ENCODE peak calls at places on chromosome 14, in ten cellular contexts. V, Q, X, R, E, M, K, B, P and T are unnamed samples.

GRCh38 chr14:102795060-102795925 is 18.0 kb downstream of the TRAF3 start:
- DNase-seq in V (no peak), Q (peak), X (no peak), R (peak), E (peak), M (no peak), K (peak), B (peak), P (peak), T (peak)

GRCh38 chr14:96455588-96455987 is 46.6 kb upstream of the PAPOLA start:
- DNase-seq in V (no peak), Q (no peak), X (no peak), R (no peak), E (no peak), M (no peak), K (peak), B (no peak), P (no peak), T (no peak)

GRCh38 chr14:98931911-98932310 is 340.1 kb downstream of the BCL11B start:
- DNase-seq in V (peak), Q (no peak), X (peak), R (no peak), E (peak), M (no peak), K (no peak), B (peak), P (no peak), T (no peak)

GRCh38 chr14:100619382-100620305 is 32.4 kb upstream of the BEGAIN start:
- DNase-seq in V (no peak), Q (no peak), X (no peak), R (no peak), E (no peak), M (no peak), K (no peak), B (no peak), P (no peak), T (no peak)

GRCh38 chr14:55094630-55095157 is 34.4 kb upstream of the LGALS3 start:
- DNase-seq in V (no peak), Q (no peak), X (no peak), R (no peak), E (no peak), M (no peak), K (peak), B (no peak), P (no peak), T (no peak)

GRCh38 chr14:90454041-90455000 is 57.5 kb downstream of the CALM1 start:
- DNase-seq in V (no peak), Q (peak), X (no peak), R (no peak), E (no peak), M (peak), K (no peak), B (peak), P (no peak), T (peak)

GRCh38 chr14:104372390-104373054 is 207.0 kb upstream of the C14orf180 start:
- DNase-seq in V (no peak), Q (no peak), X (no peak), R (no peak), E (no peak), M (no peak), K (no peak), B (no peak), P (no peak), T (no peak)

GRCh38 chr14:69013943-69014782 is 35.1 kb upstream of the ACTN1 start:
- DNase-seq in V (no peak), Q (peak), X (no peak), R (no peak), E (no peak), M (peak), K (no peak), B (peak), P (peak), T (peak)

GRCh38 chr14:85572845-85573244 is 42.9 kb downstream of the FLRT2 start:
- DNase-seq in V (no peak), Q (peak), X (no peak), R (no peak), E (no peak), M (no peak), K (peak), B (no peak), P (peak), T (peak)

GRCh38 chr14:86086962-86087361 is 557.0 kb downstream of the FLRT2 start:
- DNase-seq in V (no peak), Q (no peak), X (no peak), R (no peak), E (no peak), M (no peak), K (no peak), B (no peak), P (no peak), T (no peak)

GRCh38 chr14:21003788-21004346 is 4.8 kb downstream of the SLC39A2 start:
- DNase-seq in V (no peak), Q (no peak), X (no peak), R (no peak), E (no peak), M (no peak), K (no peak), B (no peak), P (no peak), T (no peak)

GRCh38 chr14:49464885-49465284 is 121.3 kb downstream of the RPS29 start:
- DNase-seq in V (no peak), Q (no peak), X (no peak), R (no peak), E (no peak), M (no peak), K (no peak), B (no peak), P (no peak), T (no peak)